ENCODE peak calls at places on chromosomes 7 and 10, in nine cellular contexts. Z is hippocampal formation, V is GM20000, A is AG08395, Y is lower lobe of right lung, G is RCC 7860, U is hepatocyte, F is T-helper 17 cell, D is GM04503. N is an unnamed sample.

GRCh38 chr10:129713659-129714265 is 246.7 kb downstream of the MGMT start:
- DNase-seq in Z (no peak), F (no peak), D (no peak), V (no peak), Y (no peak), G (no peak), A (no peak), U (no peak), N (no peak)

GRCh38 chr7:55190511-55191160 is 171.8 kb downstream of the EGFR start:
- DNase-seq in D (no peak), G (no peak), U (no peak), A (no peak), Z (no peak), Y (no peak), F (no peak), V (no peak), N (no peak)

GRCh38 chr10:13690281-13690825 is 103.6 kb downstream of the PRPF18 start:
- DNase-seq in G (no peak), V (no peak), Z (no peak), U (no peak), Y (no peak), F (no peak), A (no peak), D (no peak), N (no peak)

GRCh38 chr10:24333736-24334135 is 124.8 kb downstream of the KIAA1217 start:
- DNase-seq in G (no peak), Z (no peak), D (peak; percentile 7), V (no peak), Y (no peak), F (no peak), A (no peak), U (no peak), N (no peak)

GRCh38 chr7:33904680-33905388 is 505 bp upstream of the BMPER start:
- DNase-seq in Y (peak; percentile 44), Z (no peak), A (peak; percentile 69), G (peak; percentile 13), F (no peak), D (no peak), U (peak; percentile 61), V (peak; percentile 46), N (no peak)

GRCh38 chr7:130242198-130243014 is 24.3 kb upstream of the CPA2 start:
- DNase-seq in Z (no peak), G (peak; percentile 65), A (peak; percentile 57), Y (peak; percentile 61), D (no peak), F (peak; percentile 14), V (peak; percentile 68), U (peak; percentile 56), N (peak; percentile 6)

GRCh38 chr10:86671419-86671818 is 3.1 kb downstream of the LDB3 start:
- DNase-seq in A (no peak), Z (no peak), D (no peak), U (no peak), Y (no peak), F (no peak), G (no peak), V (no peak), N (no peak)

GRCh38 chr10:98045785-98046389 is 15.5 kb upstream of the CRTAC1 start:
- DNase-seq in A (peak; percentile 68), F (peak; percentile 33), G (peak; percentile 34), V (peak; percentile 77), Y (peak; percentile 60), D (no peak), Z (peak; percentile 38), U (peak; percentile 84), N (peak; percentile 42)

GRCh38 chr10:66151346-66151745 is 774.5 kb upstream of the LRRTM3 start:
- DNase-seq in G (no peak), Z (no peak), A (no peak), D (no peak), V (no peak), U (no peak), Y (no peak), F (no peak), N (no peak)

GRCh38 chr10:121134711-121135110 is 283.5 kb downstream of the WDR11 start:
- DNase-seq in U (no peak), V (no peak), F (no peak), A (no peak), Y (no peak), Z (no peak), G (no peak), D (no peak), N (no peak)

GRCh38 chr7:99004781-99005500 is 126.6 kb downstream of the TRRAP start:
- DNase-seq in G (no peak), Y (no peak), A (no peak), V (no peak), F (no peak), U (no peak), D (no peak), Z (no peak), N (no peak)

GRCh38 chr10:5325076-5325475 is 39.7 kb upstream of the UCN3 start:
- DNase-seq in G (peak; percentile 4), Z (no peak), U (no peak), D (no peak), A (no peak), V (no peak), F (no peak), Y (no peak), N (no peak)

GRCh38 chr10:130021373-130021950 is 57.4 kb upstream of the EBF3 start:
- DNase-seq in D (peak; percentile 94), Z (no peak), U (no peak), F (no peak), G (peak; percentile 61), A (peak; percentile 89), V (no peak), Y (no peak), N (no peak)

GRCh38 chr10:3100093-3100792 is 32.9 kb downstream of the PFKP start:
- DNase-seq in Y (no peak), F (no peak), Z (no peak), V (no peak), D (no peak), A (no peak), U (no peak), G (no peak), N (no peak)

GRCh38 chr10:94315975-94316464 is 46.7 kb downstream of the NOC3L start:
- DNase-seq in Y (no peak), U (peak; percentile 13), G (no peak), D (peak; percentile 86), V (no peak), Z (no peak), F (no peak), A (peak; percentile 44), N (no peak)

GRCh38 chr10:93261961-93262610 is 188.4 kb downstream of the CYP26A1 start:
- DNase-seq in U (no peak), G (no peak), Y (no peak), V (no peak), Z (no peak), D (peak; percentile 18), F (no peak), A (peak; percentile 28), N (no peak)

GRCh38 chr10:68924593-68924992 is 23.5 kb downstream of the DDX50 start:
- DNase-seq in G (no peak), U (no peak), Z (no peak), Y (no peak), A (no peak), V (no peak), F (no peak), D (no peak), N (no peak)

N was measured in activated naive CD4-positive, alpha-beta T cell.